ENCODE peak calls at places on chromosomes 1 and 21, in five cellular contexts. V, X, N, R and K are unnamed samples. For H3K4me1, the result is how much of the 10 kb centered on the place peaks cover.

GRCh38 chr1:160844447-160845232 is 18.0 kb downstream of the CD244 start:
- DNase-seq in X (no peak), N (no peak), R (no peak), V (no peak), K (no peak)

GRCh38 chr1:154861607-154862094 is 8.4 kb downstream of the KCNN3 start:
- DNase-seq in N (no peak), V (peak), R (no peak), X (no peak), K (no peak)

GRCh38 chr1:162612606-162613400 is 19.5 kb upstream of the DDR2 start:
- DNase-seq in X (no peak), R (no peak), N (peak), V (peak), K (no peak)

GRCh38 chr1:235023197-235024044 is 105.2 kb downstream of the TOMM20 start:
- DNase-seq in R (no peak), V (no peak), X (no peak), N (no peak), K (no peak)

GRCh38 chr1:206513312-206514111 is 6.2 kb downstream of the RASSF5 start:
- DNase-seq in N (peak), V (peak), R (peak), X (no peak), K (peak)

GRCh38 chr1:162412002-162412401 is at the start of gene SH2D1B:
- DNase-seq in R (no peak), X (no peak), V (no peak), N (no peak), K (no peak)

GRCh38 chr1:53359225-53359933 is 31.5 kb upstream of the LRP8 start:
- DNase-seq in X (no peak), R (no peak), V (no peak), N (no peak), K (peak)

GRCh38 chr21:46459356-46460112 is 843 bp downstream of the DIP2A start:
- DNase-seq in R (no peak), V (peak), X (no peak), N (peak), K (no peak)

GRCh38 chr1:206103979-206104378 is 13.2 kb downstream of the AVPR1B start:
- DNase-seq in R (no peak), X (no peak), N (no peak), V (no peak), K (no peak)

GRCh38 chr1:59976194-59977074 is 49.9 kb upstream of the CYP2J2 start:
- DNase-seq in V (peak), X (no peak), N (peak), R (peak), K (no peak)

GRCh38 chr1:29383972-29384371 is 147.7 kb downstream of the PTPRU start:
- DNase-seq in V (peak), R (no peak), X (no peak), N (no peak), K (no peak)

GRCh38 chr1:3651939-3652537 is at the start of gene TP73:
- DNase-seq in X (no peak), V (no peak), R (no peak), N (no peak), K (peak)

GRCh38 chr1:194477908-194478307 is 1291.5 kb upstream of the B3GALT2 start:
- DNase-seq in N (no peak), R (no peak), V (no peak), X (no peak), K (no peak)

DNA sequence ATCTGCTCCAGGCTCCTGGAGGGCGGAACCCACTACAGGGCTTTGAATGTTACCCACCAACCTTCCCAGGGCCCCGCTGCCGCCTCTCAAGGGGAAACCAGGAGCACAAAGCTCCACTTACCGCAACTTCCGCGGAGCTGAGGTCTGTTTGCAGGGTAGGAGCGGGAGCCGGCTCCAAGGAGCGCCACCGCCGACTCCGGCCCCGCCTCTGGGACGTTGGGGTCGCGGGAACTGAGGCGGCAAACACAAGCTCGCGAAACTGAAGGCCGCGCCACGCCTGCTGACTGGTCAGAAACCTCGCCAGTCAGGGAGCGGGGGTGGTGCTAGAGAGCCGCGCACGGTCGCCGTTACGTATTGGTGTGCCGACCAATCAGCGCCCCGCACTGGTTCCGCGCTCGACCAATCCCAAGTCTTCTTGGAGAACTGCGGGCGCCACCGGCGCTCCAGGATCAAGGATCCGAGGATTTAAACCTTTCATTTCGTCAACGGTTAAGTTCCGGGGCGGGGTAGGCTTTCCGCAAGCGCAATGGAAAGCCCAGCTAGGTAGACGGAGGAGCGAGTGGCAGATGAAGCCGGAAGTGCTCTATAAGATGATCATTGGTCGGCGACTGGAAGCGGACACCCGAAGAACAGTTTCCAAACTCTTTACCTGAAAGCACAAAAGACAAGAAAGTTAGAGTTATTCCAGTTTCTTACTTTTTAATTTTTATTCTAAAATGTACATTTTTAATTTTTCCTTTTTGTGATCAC is at the start of gene STIL:
- DNase-seq in N (peak), X (peak), V (peak), R (peak), K (peak)
- TF ChIP-seq CTCF in N (no peak), X (peak), V (no peak), R (no peak), K (no peak)

GRCh38 chr1:43666608-43667007 is 16.7 kb downstream of the KDM4A start:
- DNase-seq in V (peak), X (no peak), N (no peak), R (no peak), K (peak)
- H3K27ac ChIP-seq in V (no peak), X (no peak), N (no peak), R (no peak), K (peak)

GRCh38 chr1:214568328-214568727 is 16.9 kb upstream of the PTPN14 start:
- DNase-seq in N (no peak), X (no peak), V (peak), R (no peak), K (no peak)

GRCh38 chr1:214570442-214570841 is 19.0 kb upstream of the PTPN14 start:
- DNase-seq in N (no peak), V (peak), X (no peak), R (no peak), K (no peak)

GRCh38 chr1:214567481-214567980 is 16.1 kb upstream of the PTPN14 start:
- DNase-seq in R (no peak), V (no peak), X (no peak), N (no peak), K (no peak)

GRCh38 chr1:214571281-214571680 is 19.9 kb upstream of the PTPN14 start:
- DNase-seq in X (no peak), N (no peak), V (no peak), R (no peak), K (no peak)

GRCh38 chr1:214569357-214570004 is 18.1 kb upstream of the PTPN14 start:
- DNase-seq in X (no peak), V (peak), R (no peak), N (no peak), K (no peak)
- H3K4me1 ChIP-seq in X (half or more), V (under half), R (half or more), N (under half), K (half or more)

DNA sequence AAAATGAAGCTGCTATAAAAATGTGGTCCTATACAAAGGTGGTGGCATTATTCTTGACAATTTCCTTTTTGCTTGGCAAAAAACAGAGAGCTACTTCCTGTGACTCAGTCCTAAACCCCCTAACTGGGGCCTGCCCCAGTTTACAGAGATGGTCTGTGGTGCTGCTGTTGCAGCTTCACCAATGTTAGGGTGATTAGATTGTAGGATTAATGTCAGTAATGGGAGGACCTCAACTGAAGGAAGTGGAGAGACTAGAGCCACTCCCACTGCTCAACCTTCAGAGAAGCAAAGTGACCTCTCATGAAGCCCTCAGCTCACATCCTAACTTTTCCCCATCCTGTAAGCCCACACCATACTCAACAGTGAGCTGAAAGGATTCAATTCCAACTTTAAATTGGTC is 3.6 kb downstream of the S100A6 start:
- DNase-seq in N (no peak), X (no peak), R (no peak), V (no peak), K (no peak)
- TF ChIP-seq CTCF in N (no peak), X (no peak), R (no peak), V (no peak), K (no peak)

DNA sequence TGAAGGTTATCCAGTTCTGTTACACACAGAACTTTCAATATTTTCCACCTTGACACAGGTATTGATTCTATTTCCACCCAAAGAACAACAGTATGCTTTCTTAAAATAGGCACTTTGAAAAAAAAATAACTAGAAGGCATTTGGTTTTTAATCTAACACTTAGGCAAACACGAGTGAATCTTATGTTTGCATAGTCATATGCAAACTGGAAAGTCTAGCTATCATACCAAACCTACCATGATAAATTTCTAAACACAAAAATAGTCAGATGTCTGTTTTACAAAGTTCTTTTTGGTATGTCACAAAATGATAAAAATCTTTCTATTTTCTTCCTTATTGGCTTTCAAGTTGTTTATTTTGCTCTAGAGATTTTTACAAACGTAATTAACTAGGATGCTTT is 11.6 kb downstream of the DNASE2B start:
- DNase-seq in N (no peak), R (no peak), X (no peak), V (no peak), K (no peak)
- H3K27ac ChIP-seq in N (no peak), R (no peak), X (no peak), V (no peak), K (no peak)

GRCh38 chr1:166153641-166154350 is 13.0 kb downstream of the FAM78B start:
- DNase-seq in V (no peak), N (no peak), X (no peak), R (no peak), K (no peak)

GRCh38 chr1:166151804-166152203 is 15.0 kb downstream of the FAM78B start:
- DNase-seq in N (no peak), X (no peak), R (no peak), V (no peak), K (no peak)

GRCh38 chr1:166155108-166155507 is 11.7 kb downstream of the FAM78B start:
- DNase-seq in X (no peak), R (no peak), N (no peak), V (no peak), K (no peak)

GRCh38 chr1:166156674-166157073 is 10.1 kb downstream of the FAM78B start:
- DNase-seq in X (no peak), N (no peak), R (no peak), V (no peak), K (no peak)

GRCh38 chr1:166152977-166153376 is 13.8 kb downstream of the FAM78B start:
- DNase-seq in V (no peak), X (no peak), R (no peak), N (no peak), K (no peak)
- H3K4me1 ChIP-seq in V (under half), X (under half), R (under half), N (under half), K (under half)

DNA sequence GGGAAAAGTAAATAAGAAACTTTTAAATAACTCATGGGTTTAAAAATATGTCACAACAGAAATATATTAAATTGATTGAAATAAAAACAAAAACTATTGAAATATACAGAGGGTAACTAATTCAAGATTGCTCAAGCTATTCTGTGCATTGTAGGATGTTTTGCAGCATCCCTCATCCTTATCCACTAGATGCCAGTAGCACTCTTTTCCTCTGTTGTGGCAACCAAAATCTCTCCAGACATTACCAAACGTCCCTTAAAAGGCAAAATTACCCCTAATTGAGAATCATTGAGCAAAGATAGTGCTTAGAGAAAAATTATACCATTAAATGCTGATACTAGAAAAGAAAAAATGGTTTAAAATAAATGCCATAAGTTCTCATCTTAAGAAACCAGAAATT is 682.6 kb downstream of the RWDD3 start:
- DNase-seq in X (no peak), R (no peak), N (no peak), V (peak), K (no peak)
- TF ChIP-seq CTCF in X (no peak), R (no peak), N (no peak), V (peak), K (peak)

DNA sequence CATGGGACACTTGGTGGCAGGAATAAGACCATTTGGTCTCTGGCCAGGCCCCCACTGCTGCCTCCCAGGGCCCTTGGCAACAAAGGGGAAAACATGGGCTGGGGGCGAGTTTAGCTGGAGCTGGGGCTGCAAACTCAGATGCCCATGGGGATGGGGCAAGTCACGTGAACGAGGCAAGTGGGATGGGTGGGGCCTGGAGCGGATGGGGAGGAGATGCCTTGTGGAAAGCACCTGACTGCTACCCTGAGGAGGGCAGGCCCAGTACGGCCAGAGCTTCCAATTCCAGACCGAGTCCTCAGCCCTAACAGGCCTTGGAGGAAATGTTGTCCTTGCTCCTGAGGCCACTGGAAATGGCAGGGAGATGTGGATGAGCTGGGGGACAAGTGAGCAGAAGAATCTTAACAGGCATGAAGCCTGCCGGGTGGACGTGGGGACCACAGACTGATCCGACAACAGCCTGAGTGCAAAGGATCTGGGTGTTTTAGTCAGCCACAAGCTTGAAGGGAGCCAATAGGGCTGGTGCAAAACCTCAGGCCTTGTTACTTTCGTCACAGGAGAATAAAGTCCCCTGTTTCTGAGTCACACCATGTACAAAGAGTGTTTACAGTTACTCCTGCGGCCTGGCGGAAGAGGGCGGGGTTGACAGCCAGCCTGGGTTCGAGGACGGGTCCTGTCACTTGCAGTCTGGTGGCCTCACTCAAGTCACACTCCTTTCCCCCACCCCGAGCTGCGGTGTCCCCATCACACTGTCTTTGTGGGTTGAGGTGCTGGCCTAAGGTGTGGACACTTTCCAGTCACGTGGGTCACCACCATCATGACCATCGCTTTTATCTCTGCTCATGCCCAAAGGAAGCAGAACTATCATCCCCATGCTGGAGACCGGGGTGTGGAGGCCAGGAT is 19.1 kb downstream of the RUNX3 start:
- DNase-seq in X (no peak), N (no peak), R (no peak), V (peak), K (no peak)
- H3K27ac ChIP-seq in X (peak), N (no peak), R (no peak), V (no peak), K (no peak)

GRCh38 chr21:45030637-45031218 is 43.7 kb upstream of the ADARB1 start:
- DNase-seq in R (no peak), V (no peak), N (no peak), X (no peak), K (no peak)
- H3K4me1 ChIP-seq in R (half or more), V (under half), N (under half), X (half or more), K (under half)